ENCODE peak calls at places on chromosomes 13 and 19, in nine cellular contexts. C is adipocyte; B is memory B cell; N is mesothelial cell of epicardium; X is fibroblast of pulmonary artery; D is frontal cortex; A is HT1080; O is GM13977; W is activated CD4-positive, alpha-beta T cell treated with anti-CD3 and anti-CD28 coated beads, Interleukin-2, amount 50 U/mL, for 4 hours. M is an unnamed sample.

GRCh38 chr13:111893071-111893606 is 173.8 kb upstream of the SOX1 start:
- DNase-seq in C (no peak), B (no peak), N (peak; percentile 67), X (no peak), D (no peak), A (peak; percentile 5), O (no peak), W (no peak), M (no peak)

GRCh38 chr19:2798733-2799132 is 13.4 kb downstream of the THOP1 start:
- DNase-seq in C (no peak), B (no peak), N (no peak), X (peak; percentile 17), D (no peak), A (no peak), O (no peak), W (no peak), M (no peak)

GRCh38 chr13:99736541-99736940 is 235.0 kb downstream of the ZIC5 start:
- DNase-seq in C (no peak), B (no peak), N (no peak), X (no peak), D (no peak), A (no peak), O (no peak), W (no peak), M (no peak)

GRCh38 chr13:70747305-70747704 is 639.1 kb upstream of the KLHL1 start:
- DNase-seq in C (peak; percentile 15), B (no peak), N (no peak), X (no peak), D (no peak), A (no peak), O (no peak), W (no peak), M (no peak)

GRCh38 chr13:47188802-47189201 is 291.9 kb upstream of the HTR2A start:
- DNase-seq in C (peak; percentile 62), B (no peak), N (no peak), X (peak; percentile 73), D (no peak), A (peak; percentile 60), O (no peak), W (no peak), M (no peak)

GRCh38 chr19:21835429-21835809 is 563 bp downstream of the ZNF43 start:
- DNase-seq in C (no peak), B (no peak), N (no peak), X (no peak), D (no peak), A (no peak), O (no peak), W (no peak), M (no peak)

GRCh38 chr13:33349996-33350826 is 64.7 kb upstream of the STARD13 start:
- DNase-seq in C (peak; percentile 73), B (no peak), N (peak; percentile 42), X (peak; percentile 52), D (peak; percentile 49), A (no peak), O (no peak), W (no peak), M (peak; percentile 38)

GRCh38 chr13:21048901-21049655 is 12.3 kb downstream of the LATS2 start:
- DNase-seq in C (no peak), B (no peak), N (no peak), X (no peak), D (no peak), A (no peak), O (no peak), W (no peak), M (no peak)

GRCh38 chr19:53991224-53992113 is at the start of gene CACNG6:
- DNase-seq in C (peak; percentile 22), B (no peak), N (no peak), X (peak; percentile 49), D (peak; percentile 56), A (peak; percentile 44), O (peak; percentile 65), W (no peak), M (no peak)

GRCh38 chr19:35272954-35273649 is 4.3 kb downstream of the USF2 start:
- DNase-seq in C (no peak), B (no peak), N (no peak), X (no peak), D (no peak), A (no peak), O (no peak), W (no peak), M (no peak)

GRCh38 chr13:110801044-110801443 is 87.5 kb downstream of the ING1 start:
- DNase-seq in C (no peak), B (no peak), N (no peak), X (no peak), D (no peak), A (no peak), O (no peak), W (no peak), M (no peak)

GRCh38 chr19:55096061-55096701 is 20.5 kb downstream of the EPS8L1 start:
- DNase-seq in C (no peak), B (no peak), N (no peak), X (no peak), D (no peak), A (no peak), O (no peak), W (no peak), M (no peak)

GRCh38 chr19:11025445-11025844 is 63.8 kb upstream of the LDLR start:
- DNase-seq in C (no peak), B (no peak), N (no peak), X (no peak), D (no peak), A (no peak), O (no peak), W (no peak), M (no peak)

GRCh38 chr19:10086032-10086903 is at the start of gene SHFL:
- DNase-seq in C (peak; percentile 91), B (peak; percentile 80), N (peak; percentile 73), X (peak; percentile 54), D (peak; percentile 88), A (peak; percentile 56), O (peak; percentile 97), W (peak; percentile 79), M (peak; percentile 75)

GRCh38 chr13:113906566-113906965 is 42.7 kb upstream of the GAS6 start:
- DNase-seq in C (no peak), B (no peak), N (peak; percentile 30), X (no peak), D (no peak), A (peak; percentile 46), O (no peak), W (no peak), M (no peak)

GRCh38 chr13:27203854-27204253 is 32.2 kb upstream of the USP12 start:
- DNase-seq in C (peak; percentile 9), B (no peak), N (no peak), X (peak; percentile 50), D (peak; percentile 7), A (peak; percentile 42), O (no peak), W (no peak), M (no peak)

GRCh38 chr13:50594276-50594970 is 249.1 kb downstream of the DLEU7 start:
- DNase-seq in C (no peak), B (peak; percentile 52), N (no peak), X (no peak), D (no peak), A (no peak), O (peak; percentile 70), W (no peak), M (no peak)

GRCh38 chr13:101473458-101473857 is 21.0 kb downstream of the ITGBL1 start:
- DNase-seq in C (peak; percentile 57), B (no peak), N (no peak), X (peak; percentile 71), D (no peak), A (peak; percentile 83), O (no peak), W (no peak), M (no peak)

GRCh38 chr19:7744871-7745270 is 2.5 kb downstream of the CD209 start:
- DNase-seq in C (no peak), B (no peak), N (no peak), X (no peak), D (no peak), A (no peak), O (no peak), W (no peak), M (no peak)